ENCODE peak calls at places on chromosomes 7 and 10, in six cellular contexts. Q is AG10803, T is cardiac fibroblast, Y is thoracic aorta, C is uterus, E is astrocyte of the cerebellum. F is an unnamed sample.
A peak's percentile ranks its signal among the peaks of the same experiment; 100 is the strongest.

GRCh38 chr10:70272925-70273316 is 10.9 kb downstream of the NPFFR1 start:
- DNase-seq in Q (peak; percentile 15), T (peak; percentile 45), Y (no peak), C (no peak), E (no peak), F (no peak)

GRCh38 chr7:121872831-121873764 is at the start of gene PTPRZ1:
- DNase-seq in Q (peak; percentile 11), T (peak; percentile 31), Y (no peak), C (no peak), E (no peak), F (no peak)

GRCh38 chr7:43612599-43613589 is 30.0 kb downstream of the STK17A start:
- DNase-seq in Q (peak; percentile 78), T (peak; percentile 48), Y (no peak), C (no peak), E (peak; percentile 40), F (no peak)

GRCh38 chr10:110901954-110902819 is 16.8 kb downstream of the BBIP1 start:
- DNase-seq in Q (peak; percentile 79), T (peak; percentile 55), Y (no peak), C (peak; percentile 55), E (peak; percentile 69), F (no peak)

GRCh38 chr7:2353650-2354172 is 916 bp upstream of the EIF3B start:
- DNase-seq in Q (peak; percentile 87), T (peak; percentile 94), Y (peak; percentile 63), C (peak; percentile 87), E (peak; percentile 62), F (no peak)

GRCh38 chr10:80600251-80600650 is 62.5 kb downstream of the SH2D4B start:
- DNase-seq in Q (no peak), T (no peak), Y (no peak), C (no peak), E (no peak), F (no peak)

GRCh38 chr10:21030096-21030495 is 133.0 kb upstream of the NEBL start:
- DNase-seq in Q (no peak), T (peak; percentile 90), Y (no peak), C (no peak), E (no peak), F (no peak)

GRCh38 chr7:46229409-46229808 is 308.3 kb upstream of the IGFBP3 start:
- DNase-seq in Q (peak; percentile 78), T (peak; percentile 60), Y (no peak), C (no peak), E (no peak), F (peak; percentile 20)

GRCh38 chr10:93512565-93512964 is 16.2 kb downstream of the CEP55 start:
- DNase-seq in Q (peak; percentile 29), T (peak; percentile 28), Y (no peak), C (no peak), E (no peak), F (no peak)

GRCh38 chr10:15439381-15439837 is 68.3 kb upstream of the FAM171A1 start:
- DNase-seq in Q (peak; percentile 48), T (peak; percentile 90), Y (peak; percentile 51), C (peak; percentile 59), E (no peak), F (no peak)

GRCh38 chr7:32943654-32944030 is 13.6 kb upstream of the FKBP9 start:
- DNase-seq in Q (no peak), T (no peak), Y (no peak), C (no peak), E (no peak), F (no peak)

GRCh38 chr10:79266092-79266491 is 81.2 kb upstream of the PPIF start:
- DNase-seq in Q (peak; percentile 42), T (no peak), Y (peak; percentile 43), C (no peak), E (no peak), F (no peak)

GRCh38 chr7:13198036-13198435 is 510.6 kb downstream of the ARL4A start:
- DNase-seq in Q (no peak), T (no peak), Y (no peak), C (no peak), E (no peak), F (no peak)

GRCh38 chr10:92418221-92418620 is 127.3 kb downstream of the MARCHF5 start:
- DNase-seq in Q (no peak), T (no peak), Y (no peak), C (no peak), E (no peak), F (no peak)

GRCh38 chr10:92418891-92419290 is 127.9 kb downstream of the MARCHF5 start:
- DNase-seq in Q (no peak), T (no peak), Y (no peak), C (no peak), E (no peak), F (no peak)

GRCh38 chr10:92421550-92421949 is 130.6 kb downstream of the MARCHF5 start:
- DNase-seq in Q (no peak), T (no peak), Y (no peak), C (no peak), E (no peak), F (no peak)

GRCh38 chr10:92420554-92421275 is 129.7 kb downstream of the MARCHF5 start:
- DNase-seq in Q (no peak), T (no peak), Y (no peak), C (no peak), E (no peak), F (no peak)

DNA sequence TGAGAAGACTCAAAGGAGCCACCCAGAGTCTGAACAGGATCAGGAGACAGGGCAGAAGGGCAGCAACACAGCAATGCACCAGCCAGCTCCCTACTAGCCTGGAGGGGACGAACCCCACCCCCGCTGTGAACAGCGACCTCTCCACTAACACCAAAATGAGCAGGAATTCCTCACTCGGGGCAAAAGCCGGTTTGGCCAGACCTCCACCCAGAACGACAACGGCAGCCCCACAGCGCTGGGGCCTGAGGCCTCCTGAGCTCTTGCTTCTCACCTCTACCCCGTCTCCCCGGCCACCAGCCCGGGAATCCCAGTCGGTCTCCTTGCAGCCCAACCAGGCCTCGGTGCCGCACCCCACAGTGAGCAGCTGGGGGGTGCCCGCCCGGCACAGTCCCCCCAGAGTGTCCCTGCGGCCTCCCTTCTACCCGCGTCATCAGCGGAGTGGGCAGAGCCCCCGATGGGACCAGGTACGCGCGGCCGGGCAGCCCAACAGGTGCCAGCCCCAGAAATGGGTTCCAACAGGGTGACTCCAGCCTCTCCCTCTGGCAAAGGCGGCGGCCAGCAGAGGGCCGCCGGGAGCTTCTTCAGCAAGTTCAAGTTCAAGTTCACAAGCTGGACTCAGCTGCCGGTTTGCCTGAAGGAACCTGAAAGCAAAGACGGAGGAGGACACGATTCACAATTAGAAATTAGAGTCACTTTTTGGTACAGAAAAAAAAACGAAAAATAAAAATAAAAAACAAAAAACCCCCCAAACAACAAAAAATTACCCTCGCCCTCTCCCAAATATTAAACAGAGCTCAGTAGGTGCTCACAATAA is 129.0 kb downstream of the MARCHF5 start:
- DNase-seq in Q (peak; percentile 47), T (peak; percentile 66), Y (no peak), C (no peak), E (no peak), F (no peak)
- TF ChIP-seq CTCF in Q (peak; percentile 51), T (peak; percentile 73), Y (peak; percentile 28), C (no peak), E (peak; percentile 55), F (peak; percentile 52)

DNA sequence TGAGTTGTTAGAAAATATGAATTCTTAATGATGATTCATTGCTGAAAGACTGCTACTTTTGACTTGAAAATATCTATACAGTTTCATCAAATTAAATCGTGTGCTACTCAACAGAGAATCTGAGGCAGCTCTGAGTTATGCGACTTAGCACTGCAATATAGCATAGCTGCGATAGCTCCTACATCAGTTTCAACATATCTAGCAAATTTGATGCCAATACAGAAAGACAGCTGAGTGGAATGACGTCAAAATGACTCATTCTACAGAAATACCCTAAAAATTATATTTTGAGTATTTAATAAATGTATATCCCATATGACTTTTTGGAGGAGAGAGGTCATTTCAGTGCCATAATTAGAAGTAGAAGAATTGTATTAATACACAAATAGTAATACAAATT is 1.1 kb upstream of the TARP start:
- DNase-seq in Q (no peak), T (no peak), Y (no peak), C (no peak), E (no peak), F (no peak)
- H3K4me3 ChIP-seq in Q (no peak overlapping the region), T (no peak overlapping the region), Y (no peak overlapping the region), C (no peak overlapping the region), E (no peak overlapping the region), F (no peak overlapping the region)

DNA sequence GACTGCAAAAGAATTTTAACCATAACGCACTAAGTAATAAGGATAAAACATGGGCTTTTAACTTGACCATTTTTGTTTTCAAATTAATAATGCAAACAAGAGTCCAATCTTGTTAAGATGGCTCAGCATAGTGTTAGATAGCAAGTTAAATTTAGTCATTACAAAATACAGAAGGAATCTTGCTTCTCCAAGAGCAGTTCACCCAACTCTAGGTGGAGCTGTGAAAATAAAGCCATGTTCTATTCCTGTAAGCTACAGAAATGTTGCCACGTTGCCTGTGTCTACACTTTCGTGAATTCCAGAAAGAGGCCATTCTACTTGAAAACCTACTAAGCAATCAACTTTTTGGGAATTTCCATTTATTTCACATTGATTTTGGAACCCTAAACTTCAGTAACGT is 191.9 kb downstream of the SFMBT2 start:
- DNase-seq in Q (no peak), T (peak; percentile 39), Y (no peak), C (no peak), E (no peak), F (no peak)
- TF ChIP-seq CTCF in Q (no peak), T (no peak), Y (no peak), C (peak; percentile 13), E (peak; percentile 10), F (no peak)

GRCh38 chr7:65749518-65749917 is 123.4 kb upstream of the VKORC1L1 start:
- DNase-seq in Q (no peak), T (no peak), Y (no peak), C (no peak), E (no peak), F (no peak)
- H3K4me3 ChIP-seq in Q (no peak overlapping the region), T (no peak overlapping the region), Y (peak overlapping the region; percentile 99), C (no peak overlapping the region), E (no peak overlapping the region), F (peak overlapping the region; percentile 96)